ENCODE peak calls at places on chromosome 11, in five cellular contexts. J, O, K, M and R are unnamed samples.

GRCh38 chr11:83464181-83464580 is 178.0 kb upstream of the CCDC90B start:
- DNase-seq in K (no peak), O (no peak), J (no peak), M (no peak), R (no peak)

GRCh38 chr11:94769897-94770296 is 1.7 kb downstream of the AMOTL1 start:
- DNase-seq in M (no peak), J (no peak), K (peak; percentile 40), O (no peak), R (no peak)

GRCh38 chr11:79069504-79069903 is 371.3 kb downstream of the TENM4 start:
- DNase-seq in M (no peak), K (no peak), O (no peak), J (no peak), R (no peak)

GRCh38 chr11:13972958-13973357 is 10.4 kb downstream of the SPON1 start:
- DNase-seq in K (no peak), O (no peak), M (no peak), J (no peak), R (no peak)

GRCh38 chr11:122175316-122175715 is 59.3 kb upstream of the BLID start:
- DNase-seq in K (peak; percentile 72), M (no peak), J (no peak), O (no peak), R (no peak)

GRCh38 chr11:126163074-126163700 is 48.3 kb downstream of the RPUSD4 start:
- DNase-seq in K (peak; percentile 93), J (peak; percentile 64), O (peak; percentile 79), M (no peak), R (no peak)

GRCh38 chr11:19474954-19475811 is 234.4 kb upstream of the E2F8 start:
- DNase-seq in J (peak; percentile 69), M (no peak), O (peak; percentile 3), K (no peak), R (no peak)

GRCh38 chr11:13261600-13262061 is 16.0 kb upstream of the BMAL1 start:
- DNase-seq in M (no peak), O (peak; percentile 81), K (peak; percentile 96), J (peak; percentile 47), R (no peak)

GRCh38 chr11:61295596-61295926 is 445 bp upstream of the VWCE start:
- DNase-seq in K (no peak), M (no peak), O (no peak), J (no peak), R (no peak)

GRCh38 chr11:102110761-102111010 is 439 bp downstream of the YAP1 start:
- DNase-seq in J (no peak), K (no peak), M (no peak), O (peak; percentile 26), R (no peak)